ENCODE peak calls at places on chromosomes 4 and X, in six cellular contexts. D is colonic mucosa; U is stimulated activated naive CD8-positive, alpha-beta T cell treated with anti-CD3 and anti-CD28 coated beads, Interleukin-15, Interleukin-2, amounts not matched to agents 100 U/mL and 50 U/mL, for 24 hours; N is fibroblast of the aortic adventitia; I is NCI-H2081; F is esophagus squamous epithelium. S is an unnamed sample.

GRCh38 chrX:40154853-40155616 is 57.3 kb upstream of the BCOR start:
- DNase-seq in I (peak), U (no peak), N (peak), F (no peak), D (peak), S (peak)

GRCh38 chr4:160825644-160826338 is 1338.0 kb downstream of the FSTL5 start:
- DNase-seq in D (no peak), N (no peak), U (no peak), F (no peak), I (no peak), S (no peak)

GRCh38 chr4:112322866-112323265 is 25.7 kb downstream of the ALPK1 start:
- DNase-seq in I (no peak), D (no peak), F (no peak), N (no peak), U (no peak), S (no peak)

GRCh38 chrX:134572816-134573682 is 85.2 kb downstream of the PLAC1 start:
- DNase-seq in U (no peak), D (no peak), N (no peak), F (no peak), I (no peak), S (no peak)

GRCh38 chr4:80614319-80614718 is 278.8 kb downstream of the CFAP299 start:
- DNase-seq in I (no peak), N (no peak), D (no peak), F (no peak), U (no peak), S (no peak)

GRCh38 chr4:24640433-24640832 is 56.1 kb upstream of the DHX15 start:
- DNase-seq in U (no peak), I (no peak), F (no peak), D (peak), N (no peak), S (no peak)

GRCh38 chrX:42567268-42567667 is 210.7 kb downstream of the PPP1R2C start:
- DNase-seq in N (no peak), F (no peak), D (no peak), U (no peak), I (no peak), S (no peak)

GRCh38 chrX:101906136-101906796 is 25.6 kb downstream of the ZMAT1 start:
- DNase-seq in I (no peak), N (no peak), D (no peak), U (no peak), F (no peak), S (no peak)

GRCh38 chrX:42776195-42776594 is 1.8 kb downstream of the PPP1R2C start:
- DNase-seq in F (no peak), D (no peak), N (peak), I (no peak), U (no peak), S (no peak)

GRCh38 chrX:49892552-49892951 is 13.3 kb downstream of the USP27X start:
- DNase-seq in U (no peak), D (no peak), F (no peak), I (no peak), N (no peak), S (no peak)

GRCh38 chr4:161937596-161937995 is 226.2 kb downstream of the FSTL5 start:
- DNase-seq in F (no peak), D (no peak), I (no peak), U (no peak), N (no peak), S (no peak)

GRCh38 chr4:184406915-184407314 is 67.4 kb downstream of the IRF2 start:
- DNase-seq in U (no peak), N (peak), D (peak), I (no peak), F (no peak), S (no peak)

GRCh38 chr4:3218824-3219760 is 29.9 kb upstream of the MSANTD1 start:
- DNase-seq in I (no peak), D (no peak), F (no peak), N (no peak), U (no peak), S (no peak)

GRCh38 chr4:74389494-74389893 is 24.5 kb downstream of the EREG start:
- DNase-seq in D (no peak), U (no peak), N (no peak), I (no peak), F (no peak), S (no peak)

GRCh38 chrX:38163193-38163592 is 57.5 kb downstream of the SRPX start:
- DNase-seq in F (no peak), I (no peak), N (no peak), D (no peak), U (no peak), S (no peak)

GRCh38 chr4:110515676-110516075 is 39.7 kb downstream of the ENPEP start:
- DNase-seq in F (no peak), D (peak), I (no peak), U (no peak), N (peak), S (no peak)

GRCh38 chr4:121307441-121308327 is 73.1 kb downstream of the QRFPR start:
- DNase-seq in I (no peak), U (peak), N (peak), D (peak), F (no peak), S (no peak)

GRCh38 chrX:47562615-47563243 is 1.7 kb downstream of the ARAF start:
- DNase-seq in F (no peak), D (no peak), I (no peak), U (no peak), N (peak), S (no peak)

GRCh38 chr4:106344324-106344970 is 24.1 kb downstream of the GIMD1 start:
- DNase-seq in F (no peak), D (no peak), I (no peak), N (peak), U (no peak), S (no peak)

GRCh38 chrX:30278365-30278764 is 30.8 kb downstream of the NR0B1 start:
- DNase-seq in U (no peak), I (no peak), F (no peak), D (no peak), N (peak), S (no peak)

GRCh38 chr4:39910064-39910463 is 67.6 kb downstream of the PDS5A start:
- DNase-seq in I (no peak), F (no peak), U (no peak), N (no peak), D (no peak), S (no peak)

GRCh38 chrX:18709833-18710232 is 2.4 kb downstream of the PPEF1 start:
- DNase-seq in F (no peak), N (no peak), U (no peak), D (no peak), I (no peak), S (no peak)

GRCh38 chr4:159823743-159824142 is 720.9 kb downstream of the RAPGEF2 start:
- DNase-seq in D (no peak), I (no peak), U (no peak), N (no peak), F (no peak), S (no peak)

GRCh38 chr4:1553365-1553764 is 130.7 kb downstream of the FAM53A start:
- DNase-seq in F (no peak), U (no peak), I (no peak), N (no peak), D (no peak), S (no peak)

GRCh38 chr4:139030614-139031235 is 15.1 kb downstream of the NOCT start:
- DNase-seq in U (peak), N (peak), D (peak), F (no peak), I (peak), S (no peak)